ENCODE peak calls at places on chromosomes 11 and 22, in six cellular contexts. W, X, Q, P, T and B are unnamed samples.

GRCh38 chr11:118605116-118605867 is 2.1 kb upstream of the PHLDB1 start:
- DNase-seq in W (no peak), X (no peak), Q (no peak), P (no peak), T (no peak), B (no peak)

GRCh38 chr22:40324468-40325305 is 21.6 kb upstream of the ADSL start:
- DNase-seq in W (peak), X (no peak), Q (no peak), P (no peak), T (no peak), B (no peak)

GRCh38 chr11:60345489-60345888 is 18.4 kb downstream of the MS4A6E start:
- DNase-seq in W (no peak), X (peak), Q (no peak), P (no peak), T (no peak), B (no peak)

GRCh38 chr22:48758905-48759875 is 1068.5 kb downstream of the BRD1 start:
- DNase-seq in W (no peak), X (no peak), Q (no peak), P (no peak), T (no peak), B (no peak)

GRCh38 chr11:1085440-1086170 is 10.9 kb downstream of the MUC2 start:
- DNase-seq in W (no peak), X (no peak), Q (no peak), P (no peak), T (no peak), B (no peak)

GRCh38 chr11:45655831-45656230 is 9.6 kb downstream of the CHST1 start:
- DNase-seq in W (no peak), X (no peak), Q (no peak), P (no peak), T (no peak), B (no peak)

GRCh38 chr22:17113600-17113999 is 7.6 kb downstream of the TMEM121B start:
- DNase-seq in W (no peak), X (no peak), Q (no peak), P (no peak), T (no peak), B (no peak)

GRCh38 chr11:14399087-14399486 is 40.1 kb upstream of the RRAS2 start:
- DNase-seq in W (no peak), X (no peak), Q (no peak), P (no peak), T (no peak), B (no peak)